ENCODE peak calls at places on chromosomes 7 and 10, in four cellular contexts. E is fibroblast of the conjunctiva; N is M059J; I is activated CD4-positive, alpha-beta memory T cell treated with anti-CD3 and anti-CD28 coated beads, Interleukin-2, amount 10 ng/mL, durations not matched to agents 7 days and 5 days. V is an unnamed sample.

GRCh38 chr10:11610855-11611247 is 599 bp downstream of the USP6NL start:
- DNase-seq in I (peak; percentile 24), N (peak; percentile 32), E (peak; percentile 14), V (no peak)

GRCh38 chr10:87961314-87961713 is 97.9 kb downstream of the PTEN start:
- DNase-seq in N (peak; percentile 87), I (no peak), E (no peak), V (no peak)

GRCh38 chr10:14184841-14185500 is 145.8 kb downstream of the FRMD4A start:
- DNase-seq in E (no peak), I (peak; percentile 71), N (peak; percentile 61), V (peak; percentile 60)

GRCh38 chr10:125263551-125263950 is 103.2 kb upstream of the CTBP2 start:
- DNase-seq in N (peak; percentile 70), E (no peak), I (no peak), V (no peak)

GRCh38 chr10:96830511-96831199 is 1.4 kb upstream of the LCOR start:
- DNase-seq in E (peak; percentile 36), I (peak; percentile 85), N (peak; percentile 65), V (peak; percentile 49)

GRCh38 chr10:124724279-124725027 is 19.7 kb downstream of the FAM53B start:
- DNase-seq in N (no peak), E (no peak), I (no peak), V (no peak)

GRCh38 chr7:3156508-3156907 is 112.8 kb upstream of the CARD11 start:
- DNase-seq in I (no peak), E (no peak), N (peak; percentile 37), V (no peak)

GRCh38 chr7:77800158-77800557 is 1.6 kb downstream of the PHTF2 start:
- DNase-seq in I (peak; percentile 43), N (no peak), E (no peak), V (no peak)

GRCh38 chr10:28930520-28931495 is 253.5 kb downstream of the BAMBI start:
- DNase-seq in I (no peak), N (no peak), E (no peak), V (no peak)

GRCh38 chr10:227014-227413 is 91.8 kb downstream of the ZMYND11 start:
- DNase-seq in N (no peak), I (no peak), E (no peak), V (no peak)

GRCh38 chr10:125057158-125058001 is 103.0 kb downstream of the CTBP2 start:
- DNase-seq in I (no peak), N (peak; percentile 16), E (peak; percentile 87), V (peak; percentile 60)

GRCh38 chr10:107577226-107577625 is 412.7 kb upstream of the SORCS1 start:
- DNase-seq in N (no peak), E (no peak), I (no peak), V (no peak)

GRCh38 chr7:17010637-17011300 is 129.0 kb upstream of the AGR3 start:
- DNase-seq in E (no peak), I (peak; percentile 26), N (no peak), V (no peak)

GRCh38 chr7:16652888-16653287 is 6.9 kb downstream of the BZW2 start:
- DNase-seq in E (no peak), I (no peak), N (no peak), V (no peak)

GRCh38 chr7:99531354-99531765 is 20.6 kb downstream of the FAM200A start:
- DNase-seq in N (no peak), I (no peak), E (no peak), V (no peak)

GRCh38 chr7:143384148-143384547 is 3.0 kb downstream of the ZYX start:
- DNase-seq in I (no peak), N (no peak), E (no peak), V (no peak)

GRCh38 chr10:74109452-74109851 is 41.2 kb downstream of the AP3M1 start:
- DNase-seq in N (no peak), E (no peak), I (no peak), V (no peak)

GRCh38 chr10:29948971-29949370 is 110.4 kb downstream of the JCAD start:
- DNase-seq in I (no peak), N (peak; percentile 72), E (no peak), V (peak; percentile 45)

GRCh38 chr10:43117777-43118583 is 20.3 kb upstream of the CSGALNACT2 start:
- DNase-seq in E (no peak), N (no peak), I (no peak), V (no peak)

GRCh38 chr10:119680050-119680449 is 28.9 kb downstream of the BAG3 start:
- DNase-seq in E (no peak), I (no peak), N (peak; percentile 95), V (peak; percentile 75)

GRCh38 chr7:155262010-155262409 is 35.7 kb upstream of the INSIG1 start:
- DNase-seq in I (no peak), E (no peak), N (no peak), V (no peak)

GRCh38 chr7:101288439-101288838 is 33.2 kb downstream of the IFT22 start:
- DNase-seq in E (no peak), I (no peak), N (no peak), V (no peak)

GRCh38 chr10:129956285-129956649 is 7.8 kb downstream of the EBF3 start:
- DNase-seq in I (no peak), E (no peak), N (no peak), V (no peak)

GRCh38 chr10:97781541-97782331 is 9.9 kb upstream of the SFRP5 start:
- DNase-seq in I (no peak), N (no peak), E (no peak), V (no peak)

GRCh38 chr10:44195120-44196007 is 189.5 kb downstream of the CXCL12 start:
- DNase-seq in N (peak; percentile 96), I (no peak), E (peak; percentile 85), V (peak; percentile 92)

GRCh38 chr7:52940511-52940910 is 94.9 kb upstream of the POM121L12 start:
- DNase-seq in I (no peak), E (no peak), N (peak; percentile 15), V (no peak)

GRCh38 chr10:110326351-110327032 is 21.8 kb upstream of the SMNDC1 start:
- DNase-seq in E (no peak), I (no peak), N (peak; percentile 94), V (peak; percentile 72)

GRCh38 chr10:114550756-114551290 is 107.3 kb downstream of the ABLIM1 start:
- DNase-seq in N (peak; percentile 31), I (no peak), E (no peak), V (peak; percentile 19)

V was measured in H4.